ENCODE peak calls at places on chromosomes 16 and 17, in nine cellular contexts. One of them, this sample, is unnamed.

GRCh38 chr16:58478427-58478826 is 21.5 kb upstream of the NDRG4 start:
- DNase-seq in prostate gland: no peak
- DNase-seq in heart left ventricle: no peak
- DNase-seq in NCI-H2081 treated with DMSO at 0.1 percent for 48 hours: no peak
- DNase-seq in ACHN: no peak
- DNase-seq in RPMI7951: no peak
- DNase-seq in stimulated activated CD8-positive, alpha-beta memory T cell treated with anti-CD3 and anti-CD28 coated beads, Interleukin-12 subunit alpha, Interleukin-12 subunit beta, amount 100 ng/mL, for 4 hours: no peak
- DNase-seq in AG10803: no peak
- DNase-seq in suprapubic skin: no peak
- DNase-seq in this sample: no peak

GRCh38 chr17:41895617-41896016 is 23.1 kb downstream of the ACLY start:
- DNase-seq in stimulated activated CD8-positive, alpha-beta memory T cell treated with anti-CD3 and anti-CD28 coated beads, Interleukin-12 subunit alpha, Interleukin-12 subunit beta, amount 100 ng/mL, for 4 hours: no peak
- DNase-seq in heart left ventricle: peak
- DNase-seq in RPMI7951: peak
- DNase-seq in NCI-H2081 treated with DMSO at 0.1 percent for 48 hours: no peak
- DNase-seq in AG10803: peak
- DNase-seq in ACHN: no peak
- DNase-seq in suprapubic skin: no peak
- DNase-seq in prostate gland: no peak
- DNase-seq in this sample: no peak

GRCh38 chr17:48596735-48597491 is 3.3 kb upstream of the HOXB5 start:
- DNase-seq in RPMI7951: no peak
- DNase-seq in heart left ventricle: no peak
- DNase-seq in prostate gland: no peak
- DNase-seq in suprapubic skin: no peak
- DNase-seq in NCI-H2081 treated with DMSO at 0.1 percent for 48 hours: no peak
- DNase-seq in ACHN: no peak
- DNase-seq in AG10803: no peak
- DNase-seq in stimulated activated CD8-positive, alpha-beta memory T cell treated with anti-CD3 and anti-CD28 coated beads, Interleukin-12 subunit alpha, Interleukin-12 subunit beta, amount 100 ng/mL, for 4 hours: no peak
- DNase-seq in this sample: no peak

GRCh38 chr17:67055041-67055443 is 10.7 kb downstream of the CACNG1 start:
- DNase-seq in AG10803: no peak
- DNase-seq in NCI-H2081 treated with DMSO at 0.1 percent for 48 hours: no peak
- DNase-seq in suprapubic skin: peak
- DNase-seq in RPMI7951: no peak
- DNase-seq in ACHN: no peak
- DNase-seq in heart left ventricle: no peak
- DNase-seq in stimulated activated CD8-positive, alpha-beta memory T cell treated with anti-CD3 and anti-CD28 coated beads, Interleukin-12 subunit alpha, Interleukin-12 subunit beta, amount 100 ng/mL, for 4 hours: no peak
- DNase-seq in prostate gland: no peak
- DNase-seq in this sample: no peak

GRCh38 chr16:8644513-8645140 is 23.1 kb downstream of the METTL22 start:
- DNase-seq in AG10803: no peak
- DNase-seq in RPMI7951: no peak
- DNase-seq in suprapubic skin: no peak
- DNase-seq in prostate gland: no peak
- DNase-seq in heart left ventricle: peak
- DNase-seq in ACHN: no peak
- DNase-seq in NCI-H2081 treated with DMSO at 0.1 percent for 48 hours: no peak
- DNase-seq in stimulated activated CD8-positive, alpha-beta memory T cell treated with anti-CD3 and anti-CD28 coated beads, Interleukin-12 subunit alpha, Interleukin-12 subunit beta, amount 100 ng/mL, for 4 hours: no peak
- DNase-seq in this sample: peak

GRCh38 chr17:33113281-33114010 is 121.8 kb downstream of the SPACA3 start:
- DNase-seq in heart left ventricle: no peak
- DNase-seq in NCI-H2081 treated with DMSO at 0.1 percent for 48 hours: no peak
- DNase-seq in suprapubic skin: no peak
- DNase-seq in AG10803: peak
- DNase-seq in stimulated activated CD8-positive, alpha-beta memory T cell treated with anti-CD3 and anti-CD28 coated beads, Interleukin-12 subunit alpha, Interleukin-12 subunit beta, amount 100 ng/mL, for 4 hours: no peak
- DNase-seq in ACHN: no peak
- DNase-seq in RPMI7951: peak
- DNase-seq in prostate gland: no peak
- DNase-seq in this sample: no peak

GRCh38 chr16:15808071-15808470 is 48.8 kb downstream of the MYH11 start:
- DNase-seq in stimulated activated CD8-positive, alpha-beta memory T cell treated with anti-CD3 and anti-CD28 coated beads, Interleukin-12 subunit alpha, Interleukin-12 subunit beta, amount 100 ng/mL, for 4 hours: no peak
- DNase-seq in ACHN: no peak
- DNase-seq in AG10803: no peak
- DNase-seq in prostate gland: no peak
- DNase-seq in NCI-H2081 treated with DMSO at 0.1 percent for 48 hours: no peak
- DNase-seq in heart left ventricle: no peak
- DNase-seq in RPMI7951: no peak
- DNase-seq in suprapubic skin: no peak
- DNase-seq in this sample: no peak

GRCh38 chr17:19301973-19302372 is 60.5 kb downstream of the B9D1 start:
- DNase-seq in NCI-H2081 treated with DMSO at 0.1 percent for 48 hours: no peak
- DNase-seq in stimulated activated CD8-positive, alpha-beta memory T cell treated with anti-CD3 and anti-CD28 coated beads, Interleukin-12 subunit alpha, Interleukin-12 subunit beta, amount 100 ng/mL, for 4 hours: no peak
- DNase-seq in ACHN: no peak
- DNase-seq in RPMI7951: no peak
- DNase-seq in AG10803: no peak
- DNase-seq in prostate gland: no peak
- DNase-seq in heart left ventricle: no peak
- DNase-seq in suprapubic skin: no peak
- DNase-seq in this sample: no peak

GRCh38 chr17:38761612-38762011 is 9.1 kb downstream of the PSMB3 start:
- DNase-seq in ACHN: peak
- DNase-seq in RPMI7951: no peak
- DNase-seq in stimulated activated CD8-positive, alpha-beta memory T cell treated with anti-CD3 and anti-CD28 coated beads, Interleukin-12 subunit alpha, Interleukin-12 subunit beta, amount 100 ng/mL, for 4 hours: no peak
- DNase-seq in prostate gland: no peak
- DNase-seq in NCI-H2081 treated with DMSO at 0.1 percent for 48 hours: no peak
- DNase-seq in AG10803: peak
- DNase-seq in suprapubic skin: no peak
- DNase-seq in heart left ventricle: no peak
- DNase-seq in this sample: no peak

GRCh38 chr17:75364078-75364477 is 41.4 kb downstream of the GRB2 start:
- DNase-seq in ACHN: peak
- DNase-seq in stimulated activated CD8-positive, alpha-beta memory T cell treated with anti-CD3 and anti-CD28 coated beads, Interleukin-12 subunit alpha, Interleukin-12 subunit beta, amount 100 ng/mL, for 4 hours: no peak
- DNase-seq in NCI-H2081 treated with DMSO at 0.1 percent for 48 hours: no peak
- DNase-seq in prostate gland: no peak
- DNase-seq in suprapubic skin: no peak
- DNase-seq in heart left ventricle: no peak
- DNase-seq in RPMI7951: peak
- DNase-seq in AG10803: peak
- DNase-seq in this sample: no peak

GRCh38 chr16:12661656-12662172 is 142.0 kb downstream of the CPPED1 start:
- DNase-seq in stimulated activated CD8-positive, alpha-beta memory T cell treated with anti-CD3 and anti-CD28 coated beads, Interleukin-12 subunit alpha, Interleukin-12 subunit beta, amount 100 ng/mL, for 4 hours: no peak
- DNase-seq in ACHN: peak
- DNase-seq in suprapubic skin: no peak
- DNase-seq in prostate gland: no peak
- DNase-seq in NCI-H2081 treated with DMSO at 0.1 percent for 48 hours: no peak
- DNase-seq in heart left ventricle: peak
- DNase-seq in RPMI7951: peak
- DNase-seq in AG10803: no peak
- DNase-seq in this sample: no peak

GRCh38 chr17:41402161-41402560 is 4.8 kb upstream of the KRT31 start:
- DNase-seq in prostate gland: no peak
- DNase-seq in ACHN: no peak
- DNase-seq in suprapubic skin: no peak
- DNase-seq in RPMI7951: peak
- DNase-seq in heart left ventricle: no peak
- DNase-seq in AG10803: peak
- DNase-seq in NCI-H2081 treated with DMSO at 0.1 percent for 48 hours: no peak
- DNase-seq in stimulated activated CD8-positive, alpha-beta memory T cell treated with anti-CD3 and anti-CD28 coated beads, Interleukin-12 subunit alpha, Interleukin-12 subunit beta, amount 100 ng/mL, for 4 hours: no peak
- DNase-seq in this sample: no peak

GRCh38 chr16:48235556-48236136 is 8.5 kb upstream of the LONP2 start:
- DNase-seq in RPMI7951: no peak
- DNase-seq in prostate gland: no peak
- DNase-seq in ACHN: no peak
- DNase-seq in AG10803: no peak
- DNase-seq in heart left ventricle: no peak
- DNase-seq in suprapubic skin: no peak
- DNase-seq in stimulated activated CD8-positive, alpha-beta memory T cell treated with anti-CD3 and anti-CD28 coated beads, Interleukin-12 subunit alpha, Interleukin-12 subunit beta, amount 100 ng/mL, for 4 hours: no peak
- DNase-seq in NCI-H2081 treated with DMSO at 0.1 percent for 48 hours: no peak
- DNase-seq in this sample: no peak

GRCh38 chr17:19706791-19707727 is 9.3 kb downstream of the SLC47A2 start:
- DNase-seq in stimulated activated CD8-positive, alpha-beta memory T cell treated with anti-CD3 and anti-CD28 coated beads, Interleukin-12 subunit alpha, Interleukin-12 subunit beta, amount 100 ng/mL, for 4 hours: no peak
- DNase-seq in RPMI7951: no peak
- DNase-seq in AG10803: no peak
- DNase-seq in ACHN: no peak
- DNase-seq in prostate gland: peak
- DNase-seq in NCI-H2081 treated with DMSO at 0.1 percent for 48 hours: no peak
- DNase-seq in heart left ventricle: no peak
- DNase-seq in suprapubic skin: no peak
- DNase-seq in this sample: no peak

GRCh38 chr16:52469775-52470174 is 77.2 kb downstream of the TOX3 start:
- DNase-seq in heart left ventricle: no peak
- DNase-seq in ACHN: peak
- DNase-seq in stimulated activated CD8-positive, alpha-beta memory T cell treated with anti-CD3 and anti-CD28 coated beads, Interleukin-12 subunit alpha, Interleukin-12 subunit beta, amount 100 ng/mL, for 4 hours: no peak
- DNase-seq in NCI-H2081 treated with DMSO at 0.1 percent for 48 hours: no peak
- DNase-seq in RPMI7951: no peak
- DNase-seq in AG10803: no peak
- DNase-seq in suprapubic skin: no peak
- DNase-seq in prostate gland: no peak
- DNase-seq in this sample: no peak

GRCh38 chr17:10993126-10993525 is 155.2 kb upstream of the PIRT start:
- DNase-seq in AG10803: no peak
- DNase-seq in suprapubic skin: no peak
- DNase-seq in NCI-H2081 treated with DMSO at 0.1 percent for 48 hours: no peak
- DNase-seq in RPMI7951: no peak
- DNase-seq in ACHN: no peak
- DNase-seq in stimulated activated CD8-positive, alpha-beta memory T cell treated with anti-CD3 and anti-CD28 coated beads, Interleukin-12 subunit alpha, Interleukin-12 subunit beta, amount 100 ng/mL, for 4 hours: no peak
- DNase-seq in prostate gland: no peak
- DNase-seq in heart left ventricle: peak
- DNase-seq in this sample: no peak

GRCh38 chr17:32341141-32341856 is 674 bp downstream of the C17orf75 start:
- DNase-seq in RPMI7951: no peak
- DNase-seq in stimulated activated CD8-positive, alpha-beta memory T cell treated with anti-CD3 and anti-CD28 coated beads, Interleukin-12 subunit alpha, Interleukin-12 subunit beta, amount 100 ng/mL, for 4 hours: peak
- DNase-seq in NCI-H2081 treated with DMSO at 0.1 percent for 48 hours: no peak
- DNase-seq in AG10803: no peak
- DNase-seq in prostate gland: no peak
- DNase-seq in ACHN: peak
- DNase-seq in heart left ventricle: no peak
- DNase-seq in suprapubic skin: no peak
- DNase-seq in this sample: peak

GRCh38 chr17:78624461-78625216 is 47.4 kb upstream of the DNAH17 start:
- DNase-seq in ACHN: no peak
- DNase-seq in suprapubic skin: no peak
- DNase-seq in NCI-H2081 treated with DMSO at 0.1 percent for 48 hours: no peak
- DNase-seq in prostate gland: no peak
- DNase-seq in heart left ventricle: no peak
- DNase-seq in RPMI7951: no peak
- DNase-seq in AG10803: no peak
- DNase-seq in stimulated activated CD8-positive, alpha-beta memory T cell treated with anti-CD3 and anti-CD28 coated beads, Interleukin-12 subunit alpha, Interleukin-12 subunit beta, amount 100 ng/mL, for 4 hours: no peak
- DNase-seq in this sample: no peak

GRCh38 chr16:87560428-87561199 is 41.7 kb upstream of the JPH3 start:
- DNase-seq in RPMI7951: peak
- DNase-seq in suprapubic skin: peak
- DNase-seq in AG10803: peak
- DNase-seq in NCI-H2081 treated with DMSO at 0.1 percent for 48 hours: no peak
- DNase-seq in stimulated activated CD8-positive, alpha-beta memory T cell treated with anti-CD3 and anti-CD28 coated beads, Interleukin-12 subunit alpha, Interleukin-12 subunit beta, amount 100 ng/mL, for 4 hours: no peak
- DNase-seq in ACHN: peak
- DNase-seq in heart left ventricle: peak
- DNase-seq in prostate gland: no peak
- DNase-seq in this sample: no peak

GRCh38 chr16:56684256-56684925 is 2.1 kb downstream of the MT1X start:
- DNase-seq in stimulated activated CD8-positive, alpha-beta memory T cell treated with anti-CD3 and anti-CD28 coated beads, Interleukin-12 subunit alpha, Interleukin-12 subunit beta, amount 100 ng/mL, for 4 hours: no peak
- DNase-seq in suprapubic skin: no peak
- DNase-seq in heart left ventricle: no peak
- DNase-seq in prostate gland: peak
- DNase-seq in ACHN: no peak
- DNase-seq in NCI-H2081 treated with DMSO at 0.1 percent for 48 hours: no peak
- DNase-seq in RPMI7951: no peak
- DNase-seq in AG10803: no peak
- DNase-seq in this sample: no peak

GRCh38 chr16:84643180-84643583 is 5.1 kb upstream of the KLHL36 start:
- DNase-seq in suprapubic skin: no peak
- DNase-seq in AG10803: peak
- DNase-seq in stimulated activated CD8-positive, alpha-beta memory T cell treated with anti-CD3 and anti-CD28 coated beads, Interleukin-12 subunit alpha, Interleukin-12 subunit beta, amount 100 ng/mL, for 4 hours: no peak
- DNase-seq in RPMI7951: peak
- DNase-seq in heart left ventricle: peak
- DNase-seq in NCI-H2081 treated with DMSO at 0.1 percent for 48 hours: no peak
- DNase-seq in ACHN: peak
- DNase-seq in prostate gland: peak
- DNase-seq in this sample: no peak

GRCh38 chr16:81480856-81481821 is 36.5 kb downstream of the CMIP start:
- DNase-seq in heart left ventricle: peak
- DNase-seq in suprapubic skin: no peak
- DNase-seq in AG10803: peak
- DNase-seq in ACHN: no peak
- DNase-seq in NCI-H2081 treated with DMSO at 0.1 percent for 48 hours: no peak
- DNase-seq in RPMI7951: peak
- DNase-seq in prostate gland: no peak
- DNase-seq in stimulated activated CD8-positive, alpha-beta memory T cell treated with anti-CD3 and anti-CD28 coated beads, Interleukin-12 subunit alpha, Interleukin-12 subunit beta, amount 100 ng/mL, for 4 hours: no peak
- DNase-seq in this sample: no peak

GRCh38 chr16:266258-267164 is 9.2 kb downstream of the RGS11 start:
- DNase-seq in heart left ventricle: no peak
- DNase-seq in ACHN: no peak
- DNase-seq in NCI-H2081 treated with DMSO at 0.1 percent for 48 hours: no peak
- DNase-seq in prostate gland: no peak
- DNase-seq in AG10803: no peak
- DNase-seq in suprapubic skin: no peak
- DNase-seq in stimulated activated CD8-positive, alpha-beta memory T cell treated with anti-CD3 and anti-CD28 coated beads, Interleukin-12 subunit alpha, Interleukin-12 subunit beta, amount 100 ng/mL, for 4 hours: no peak
- DNase-seq in RPMI7951: no peak
- DNase-seq in this sample: no peak

GRCh38 chr17:54007855-54008254 is 185.1 kb downstream of the KIF2B start:
- DNase-seq in prostate gland: no peak
- DNase-seq in NCI-H2081 treated with DMSO at 0.1 percent for 48 hours: no peak
- DNase-seq in suprapubic skin: no peak
- DNase-seq in AG10803: no peak
- DNase-seq in stimulated activated CD8-positive, alpha-beta memory T cell treated with anti-CD3 and anti-CD28 coated beads, Interleukin-12 subunit alpha, Interleukin-12 subunit beta, amount 100 ng/mL, for 4 hours: no peak
- DNase-seq in heart left ventricle: no peak
- DNase-seq in ACHN: no peak
- DNase-seq in RPMI7951: no peak
- DNase-seq in this sample: no peak